ENCODE peak calls at places on chromosome 14, in four cellular contexts. One of them, this sample, is unnamed.

GRCh38 chr14:60303745-60304144 is 54.7 kb downstream of the PPM1A start:
- DNase-seq in fibroblast of pulmonary artery: no peak
- DNase-seq in left ventricle myocardium inferior: peak; percentile 59
- DNase-seq in IMR-90: no peak
- DNase-seq in this sample: no peak

GRCh38 chr14:58637391-58638230 is at the start of gene DACT1:
- DNase-seq in IMR-90: peak; percentile 79
- DNase-seq in left ventricle myocardium inferior: peak; percentile 76
- DNase-seq in fibroblast of pulmonary artery: peak; percentile 80
- DNase-seq in this sample: no peak

GRCh38 chr14:31090872-31091764 is 64.9 kb upstream of the STRN3 start:
- DNase-seq in IMR-90: peak; percentile 97
- DNase-seq in fibroblast of pulmonary artery: peak; percentile 96
- DNase-seq in left ventricle myocardium inferior: no peak
- DNase-seq in this sample: peak; percentile 92

GRCh38 chr14:67426983-67427601 is 15.1 kb upstream of the PLEK2 start:
- DNase-seq in fibroblast of pulmonary artery: peak; percentile 87
- DNase-seq in IMR-90: peak; percentile 76
- DNase-seq in left ventricle myocardium inferior: peak; percentile 62
- DNase-seq in this sample: peak; percentile 85

GRCh38 chr14:100537701-100538565 is 49.3 kb downstream of the BEGAIN start:
- DNase-seq in fibroblast of pulmonary artery: no peak
- DNase-seq in left ventricle myocardium inferior: peak; percentile 13
- DNase-seq in IMR-90: no peak
- DNase-seq in this sample: no peak

GRCh38 chr14:103301512-103302197 is 32.4 kb upstream of the EIF5 start:
- DNase-seq in left ventricle myocardium inferior: no peak
- DNase-seq in IMR-90: no peak
- DNase-seq in fibroblast of pulmonary artery: no peak
- DNase-seq in this sample: peak; percentile 31

GRCh38 chr14:95547626-95548327 is 12.9 kb downstream of the GLRX5 start:
- DNase-seq in fibroblast of pulmonary artery: peak; percentile 68
- DNase-seq in IMR-90: peak; percentile 66
- DNase-seq in left ventricle myocardium inferior: no peak
- DNase-seq in this sample: peak; percentile 56

GRCh38 chr14:104439625-104440024 is 139.9 kb upstream of the C14orf180 start:
- DNase-seq in fibroblast of pulmonary artery: no peak
- DNase-seq in IMR-90: no peak
- DNase-seq in left ventricle myocardium inferior: no peak
- DNase-seq in this sample: no peak

GRCh38 chr14:101460986-101461750 is 100.1 kb upstream of the DIO3 start:
- DNase-seq in fibroblast of pulmonary artery: no peak
- DNase-seq in IMR-90: no peak
- DNase-seq in left ventricle myocardium inferior: no peak
- DNase-seq in this sample: no peak

GRCh38 chr14:95195031-95195430 is 37.7 kb upstream of the DICER1 start:
- DNase-seq in fibroblast of pulmonary artery: no peak
- DNase-seq in left ventricle myocardium inferior: no peak
- DNase-seq in IMR-90: no peak
- DNase-seq in this sample: no peak

GRCh38 chr14:100536141-100536540 is 51.1 kb downstream of the BEGAIN start:
- DNase-seq in left ventricle myocardium inferior: peak; percentile 1
- DNase-seq in fibroblast of pulmonary artery: no peak
- DNase-seq in IMR-90: no peak
- DNase-seq in this sample: no peak

GRCh38 chr14:42353315-42353714 is 746.6 kb downstream of the LRFN5 start:
- DNase-seq in fibroblast of pulmonary artery: no peak
- DNase-seq in IMR-90: no peak
- DNase-seq in left ventricle myocardium inferior: no peak
- DNase-seq in this sample: no peak

GRCh38 chr14:57364659-57365450 is 25.5 kb upstream of the NAA30 start:
- DNase-seq in IMR-90: no peak
- DNase-seq in fibroblast of pulmonary artery: no peak
- DNase-seq in left ventricle myocardium inferior: no peak
- DNase-seq in this sample: no peak

GRCh38 chr14:37977481-37977880 is 230.2 kb upstream of the SSTR1 start:
- DNase-seq in fibroblast of pulmonary artery: no peak
- DNase-seq in left ventricle myocardium inferior: no peak
- DNase-seq in IMR-90: no peak
- DNase-seq in this sample: no peak

GRCh38 chr14:38070213-38070612 is 137.5 kb upstream of the SSTR1 start:
- DNase-seq in IMR-90: no peak
- DNase-seq in left ventricle myocardium inferior: no peak
- DNase-seq in fibroblast of pulmonary artery: no peak
- DNase-seq in this sample: no peak

GRCh38 chr14:26328766-26329165 is 269.1 kb downstream of the NOVA1 start:
- DNase-seq in left ventricle myocardium inferior: no peak
- DNase-seq in IMR-90: no peak
- DNase-seq in fibroblast of pulmonary artery: no peak
- DNase-seq in this sample: no peak

GRCh38 chr14:24251880-24252288 is 9.5 kb upstream of the TINF2 start:
- DNase-seq in fibroblast of pulmonary artery: peak; percentile 54
- DNase-seq in IMR-90: peak; percentile 67
- DNase-seq in left ventricle myocardium inferior: no peak
- DNase-seq in this sample: peak; percentile 39

GRCh38 chr14:23300687-23301223 is 1.9 kb downstream of the PPP1R3E start:
- DNase-seq in left ventricle myocardium inferior: peak; percentile 73
- DNase-seq in fibroblast of pulmonary artery: peak; percentile 28
- DNase-seq in IMR-90: peak; percentile 13
- DNase-seq in this sample: peak; percentile 56

GRCh38 chr14:89493877-89494634 is 77.0 kb upstream of the FOXN3 start:
- DNase-seq in left ventricle myocardium inferior: no peak
- DNase-seq in IMR-90: no peak
- DNase-seq in fibroblast of pulmonary artery: no peak
- DNase-seq in this sample: no peak

GRCh38 chr14:100308112-100308792 is 2.0 kb upstream of the SLC25A29 start:
- DNase-seq in fibroblast of pulmonary artery: no peak
- DNase-seq in IMR-90: no peak
- DNase-seq in left ventricle myocardium inferior: no peak
- DNase-seq in this sample: peak; percentile 41

GRCh38 chr14:67464377-67464776 is 24.1 kb downstream of the TMEM229B start:
- DNase-seq in IMR-90: no peak
- DNase-seq in fibroblast of pulmonary artery: no peak
- DNase-seq in left ventricle myocardium inferior: no peak
- DNase-seq in this sample: no peak

GRCh38 chr14:55671641-55672040 is 91.6 kb downstream of the KTN1 start:
- DNase-seq in fibroblast of pulmonary artery: peak; percentile 14
- DNase-seq in IMR-90: peak; percentile 37
- DNase-seq in left ventricle myocardium inferior: no peak
- DNase-seq in this sample: no peak

GRCh38 chr14:71060795-71061455 is 153.7 kb downstream of the PCNX1 start:
- DNase-seq in fibroblast of pulmonary artery: peak; percentile 62
- DNase-seq in IMR-90: peak; percentile 44
- DNase-seq in left ventricle myocardium inferior: no peak
- DNase-seq in this sample: no peak

GRCh38 chr14:78446807-78447206 is 276.6 kb downstream of the NRXN3 start:
- DNase-seq in IMR-90: no peak
- DNase-seq in fibroblast of pulmonary artery: no peak
- DNase-seq in left ventricle myocardium inferior: no peak
- DNase-seq in this sample: peak; percentile 10

GRCh38 chr14:31096255-31096654 is 70.1 kb upstream of the STRN3 start:
- DNase-seq in fibroblast of pulmonary artery: peak; percentile 26
- DNase-seq in IMR-90: peak; percentile 88
- DNase-seq in left ventricle myocardium inferior: no peak
- DNase-seq in this sample: peak; percentile 60

DNA sequence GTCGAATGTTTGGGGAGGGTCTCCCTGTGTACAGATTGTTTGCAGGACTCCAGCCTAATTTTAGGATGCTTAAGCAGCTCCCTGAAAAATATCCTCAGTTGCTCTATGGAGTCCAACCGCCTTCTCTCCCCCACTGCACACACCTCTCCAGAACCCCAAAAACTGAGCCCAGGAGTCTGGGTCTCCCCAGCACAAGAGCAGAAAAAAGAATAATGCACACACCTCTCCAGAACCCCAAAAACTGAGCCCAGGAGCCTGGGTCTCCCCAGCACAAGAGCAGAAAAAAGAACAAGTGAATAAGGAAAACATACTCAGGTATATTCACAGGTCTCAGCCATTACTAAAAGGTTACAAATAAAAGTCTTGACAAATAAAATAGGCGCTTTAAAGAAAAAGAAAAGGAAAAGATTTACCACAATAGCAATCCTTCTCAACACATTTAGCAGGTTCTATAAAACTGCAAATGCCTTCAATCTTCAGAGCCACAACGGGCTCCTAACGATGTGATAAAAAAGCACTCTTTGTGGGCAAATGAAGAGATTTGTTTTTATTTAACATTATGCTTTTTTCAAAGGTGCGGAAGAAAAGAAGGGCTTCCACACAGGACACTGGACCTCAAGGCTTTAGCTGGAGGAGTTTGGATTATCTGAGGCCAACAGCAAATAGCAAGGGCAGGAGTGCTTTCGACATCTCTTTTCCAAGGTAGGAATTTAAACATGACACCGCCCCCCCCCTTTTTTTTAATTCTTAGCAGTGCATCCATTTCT is 8.2 kb downstream of the BCL11B start:
- DNase-seq in IMR-90: no peak
- DNase-seq in fibroblast of pulmonary artery: no peak
- DNase-seq in left ventricle myocardium inferior: no peak
- DNase-seq in this sample: no peak
- H3K4me3 ChIP-seq in IMR-90: no peak overlapping the region
- H3K4me3 ChIP-seq in fibroblast of pulmonary artery: no peak overlapping the region
- H3K4me3 ChIP-seq in left ventricle myocardium inferior: no peak overlapping the region
- H3K4me3 ChIP-seq in this sample: no peak overlapping the region

DNA sequence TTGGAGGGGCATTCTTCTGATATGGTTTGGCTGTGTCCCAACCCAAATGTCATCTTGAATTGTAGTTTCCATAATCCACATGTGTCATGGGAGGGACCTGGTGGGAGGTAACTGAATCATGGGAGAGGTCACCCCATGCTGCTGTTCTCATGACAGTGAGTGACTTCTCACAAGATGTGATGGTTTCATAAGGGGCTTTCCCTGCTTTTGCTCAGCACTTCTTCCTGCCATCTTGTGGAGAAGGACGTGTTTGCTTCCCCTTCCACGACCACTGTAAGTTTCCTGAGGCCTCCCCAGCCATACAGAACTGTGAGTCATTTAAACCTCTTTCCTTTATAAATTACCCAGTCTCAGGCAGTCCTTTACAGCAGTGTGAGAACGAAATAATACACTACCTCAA is 382.4 kb downstream of the VRK1 start:
- DNase-seq in fibroblast of pulmonary artery: no peak
- DNase-seq in left ventricle myocardium inferior: no peak
- DNase-seq in IMR-90: no peak
- DNase-seq in this sample: no peak
- TF ChIP-seq CTCF in fibroblast of pulmonary artery: no peak
- TF ChIP-seq CTCF in left ventricle myocardium inferior: no peak
- TF ChIP-seq CTCF in IMR-90: no peak
- TF ChIP-seq CTCF in this sample: no peak

GRCh38 chr14:49898485-49898884 is 5.6 kb downstream of the ARF6 start:
- DNase-seq in left ventricle myocardium inferior: no peak
- DNase-seq in fibroblast of pulmonary artery: no peak
- DNase-seq in IMR-90: no peak
- DNase-seq in this sample: no peak

GRCh38 chr14:49896956-49897355 is 4.1 kb downstream of the ARF6 start:
- DNase-seq in left ventricle myocardium inferior: no peak
- DNase-seq in IMR-90: no peak
- DNase-seq in fibroblast of pulmonary artery: no peak
- DNase-seq in this sample: no peak

GRCh38 chr14:49897414-49897813 is 4.5 kb downstream of the ARF6 start:
- DNase-seq in fibroblast of pulmonary artery: no peak
- DNase-seq in IMR-90: no peak
- DNase-seq in left ventricle myocardium inferior: no peak
- DNase-seq in this sample: no peak

GRCh38 chr14:49895480-49895879 is 2.6 kb downstream of the ARF6 start:
- DNase-seq in IMR-90: no peak
- DNase-seq in left ventricle myocardium inferior: no peak
- DNase-seq in fibroblast of pulmonary artery: no peak
- DNase-seq in this sample: peak; percentile 36

GRCh38 chr14:49897965-49898364 is 5.1 kb downstream of the ARF6 start:
- DNase-seq in left ventricle myocardium inferior: no peak
- DNase-seq in fibroblast of pulmonary artery: no peak
- DNase-seq in IMR-90: no peak
- DNase-seq in this sample: peak; percentile 72
- H3K4me3 ChIP-seq in left ventricle myocardium inferior: peak overlapping the region; percentile 96
- H3K4me3 ChIP-seq in fibroblast of pulmonary artery: no peak overlapping the region
- H3K4me3 ChIP-seq in IMR-90: no peak overlapping the region
- H3K4me3 ChIP-seq in this sample: peak overlapping the region; percentile 91

DNA sequence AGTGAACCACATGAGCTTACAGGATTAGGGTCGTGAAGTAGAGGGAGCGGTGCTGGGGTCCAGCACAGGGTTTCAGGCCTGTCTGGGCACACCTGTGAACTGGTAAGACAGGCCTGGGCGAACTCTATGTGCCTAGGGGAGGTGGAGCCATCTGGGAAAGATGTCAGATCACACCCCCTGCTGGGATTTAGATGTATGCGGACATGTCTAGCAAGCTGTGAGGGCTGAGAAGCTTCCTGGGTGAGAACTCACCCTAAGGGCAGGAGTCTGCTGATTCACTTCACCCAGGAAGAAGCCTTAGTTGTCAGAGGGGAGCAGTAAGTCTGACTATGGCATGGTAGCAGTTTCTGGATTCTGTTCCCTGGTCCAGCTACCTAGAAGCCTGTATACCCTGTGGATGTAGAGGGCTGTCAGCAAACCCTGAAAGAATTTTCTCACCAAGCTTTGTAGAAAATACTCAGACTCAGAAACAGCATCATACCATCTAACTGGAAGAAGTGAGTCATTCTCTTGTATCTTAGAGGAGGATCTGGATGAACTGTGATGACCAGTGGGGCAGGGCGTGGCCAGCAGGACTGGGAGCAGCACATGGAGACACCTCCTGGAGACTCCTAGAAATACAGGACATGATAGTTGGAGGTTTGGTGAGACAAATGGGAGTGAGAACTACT is 11.2 kb upstream of the PYGL start:
- DNase-seq in left ventricle myocardium inferior: peak; percentile 43
- DNase-seq in IMR-90: peak; percentile 96
- DNase-seq in fibroblast of pulmonary artery: peak; percentile 88
- DNase-seq in this sample: peak; percentile 100
- TF ChIP-seq CTCF in left ventricle myocardium inferior: peak; percentile 28
- TF ChIP-seq CTCF in IMR-90: peak; percentile 64
- TF ChIP-seq CTCF in fibroblast of pulmonary artery: peak; percentile 53
- TF ChIP-seq CTCF in this sample: peak; percentile 63

DNA sequence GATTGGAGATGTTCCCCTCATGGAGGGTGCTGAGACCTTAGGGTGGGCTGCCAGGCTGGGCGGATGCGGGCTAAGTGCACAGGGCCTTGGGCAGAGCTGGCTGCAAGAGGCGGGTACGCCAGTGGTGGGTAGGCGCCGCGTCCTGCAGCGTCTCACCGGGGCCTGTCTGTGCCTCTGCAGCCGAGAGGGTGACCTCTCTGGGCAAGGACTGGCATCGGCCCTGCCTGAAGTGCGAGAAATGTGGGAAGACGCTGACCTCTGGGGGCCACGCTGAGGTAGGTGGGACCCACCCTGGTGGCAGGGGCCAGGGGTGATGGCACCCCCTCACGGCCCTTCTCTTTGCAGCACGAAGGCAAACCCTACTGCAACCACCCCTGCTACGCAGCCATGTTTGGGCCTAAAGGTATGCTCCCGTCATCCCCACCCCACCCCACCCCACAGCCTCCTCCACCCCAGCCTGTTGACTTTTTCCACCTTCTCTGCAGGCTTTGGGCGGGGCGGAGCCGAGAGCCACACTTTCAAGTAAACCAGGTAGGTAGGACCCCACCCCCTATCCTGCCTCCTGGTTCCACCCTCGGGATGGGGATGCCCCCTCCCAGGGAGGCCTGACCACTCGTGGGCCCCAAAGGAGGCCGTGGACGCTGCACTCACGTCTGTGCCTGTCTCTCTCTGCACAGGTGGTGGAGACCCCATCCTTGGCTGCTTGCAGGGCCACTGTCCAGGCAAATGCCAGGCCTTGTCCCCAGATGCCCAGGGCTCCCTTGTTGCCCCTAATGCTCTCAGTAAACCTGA is 1.5 kb downstream of the CRIP1 start:
- DNase-seq in fibroblast of pulmonary artery: no peak
- DNase-seq in IMR-90: no peak
- DNase-seq in left ventricle myocardium inferior: peak; percentile 26
- DNase-seq in this sample: no peak
- H3K4me3 ChIP-seq in fibroblast of pulmonary artery: no peak overlapping the region
- H3K4me3 ChIP-seq in IMR-90: no peak overlapping the region
- H3K4me3 ChIP-seq in left ventricle myocardium inferior: peak overlapping the region; percentile 87
- H3K4me3 ChIP-seq in this sample: no peak overlapping the region

This sample was measured in epithelial cell of esophagus.